ENCODE peak calls at places on chromosomes 2 and 18, in four cellular contexts. P is PC-3, F is mesothelial cell of epicardium, I is RWPE1. C is an unnamed sample.

GRCh38 chr2:46686811-46687210 is 207.4 kb downstream of the TMEM247 start:
- DNase-seq in P (no peak), F (no peak), I (no peak), C (no peak)

GRCh38 chr2:136057023-136057801 is 60.7 kb downstream of the CXCR4 start:
- DNase-seq in P (no peak), F (no peak), I (no peak), C (no peak)

GRCh38 chr18:38884050-38884449 is 1318.5 kb upstream of the CELF4 start:
- DNase-seq in P (no peak), F (no peak), I (no peak), C (no peak)

GRCh38 chr2:111042772-111043771 is 77.6 kb upstream of the BCL2L11 start:
- DNase-seq in P (no peak), F (no peak), I (no peak), C (no peak)

GRCh38 chr18:58223717-58224424 is 179.8 kb downstream of the NEDD4L start:
- DNase-seq in P (peak), F (no peak), I (peak), C (no peak)

GRCh38 chr18:32349728-32350395 is 120.8 kb downstream of the GAREM1 start:
- DNase-seq in P (peak), F (peak), I (peak), C (no peak)

GRCh38 chr2:36427790-36428243 is 72.2 kb downstream of the CRIM1 start:
- DNase-seq in P (peak), F (no peak), I (no peak), C (no peak)

GRCh38 chr18:35917043-35917442 is 55.4 kb upstream of the RMP24 start:
- DNase-seq in P (peak), F (no peak), I (no peak), C (no peak)

GRCh38 chr2:223262946-223263345 is 211.0 kb downstream of the KCNE4 start:
- DNase-seq in P (peak), F (no peak), I (peak), C (no peak)

GRCh38 chr2:229417906-229418305 is 146.8 kb upstream of the PID1 start:
- DNase-seq in P (no peak), F (no peak), I (no peak), C (peak)

GRCh38 chr2:144890828-144891227 is 370.9 kb upstream of the ZEB2 start:
- DNase-seq in P (peak), F (no peak), I (peak), C (no peak)

GRCh38 chr2:199197448-199197847 is 260.3 kb downstream of the SATB2 start:
- DNase-seq in P (no peak), F (no peak), I (no peak), C (no peak)

GRCh38 chr2:131008967-131009366 is 84.3 kb downstream of the FAM168B start:
- DNase-seq in P (no peak), F (no peak), I (no peak), C (no peak)
- TF ChIP-seq CTCF in P (no peak), F (no peak), I (no peak), C (peak)

GRCh38 chr2:7953184-7953583 is 728.7 kb upstream of the ID2 start:
- DNase-seq in P (no peak), F (no peak), I (no peak), C (peak)

GRCh38 chr2:7951490-7951889 is 730.4 kb upstream of the ID2 start:
- DNase-seq in P (no peak), F (no peak), I (no peak), C (no peak)

GRCh38 chr2:7956126-7956689 is 725.6 kb upstream of the ID2 start:
- DNase-seq in P (no peak), F (no peak), I (no peak), C (no peak)

GRCh38 chr2:7952046-7952445 is 729.8 kb upstream of the ID2 start:
- DNase-seq in P (no peak), F (no peak), I (no peak), C (no peak)

DNA sequence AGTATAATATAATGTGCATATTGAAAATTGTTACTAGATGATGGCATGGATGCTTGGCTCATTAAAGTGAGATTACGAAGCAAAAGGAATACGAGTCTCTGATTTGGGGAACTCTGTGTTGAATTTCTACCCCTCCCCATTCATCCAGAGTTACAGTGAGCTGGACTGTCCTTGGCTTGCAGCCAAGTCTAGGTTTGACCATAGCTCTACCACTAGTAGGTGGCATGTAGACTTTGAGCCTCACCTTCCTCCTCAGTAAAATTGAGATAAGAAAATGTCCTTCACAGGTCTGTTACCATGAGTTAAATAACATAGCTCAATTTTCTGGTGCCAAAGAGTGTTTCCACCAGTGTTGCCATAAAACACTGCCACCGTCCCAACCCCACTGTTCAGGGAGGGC is 727.6 kb upstream of the ID2 start:
- DNase-seq in P (no peak), F (no peak), I (no peak), C (no peak)
- TF ChIP-seq CTCF in P (no peak), F (no peak), I (no peak), C (no peak)

GRCh38 chr2:29806461-29806860 is 114.9 kb downstream of the ALK start:
- DNase-seq in P (peak), F (no peak), I (no peak), C (no peak)
- TF ChIP-seq CTCF in P (no peak), F (no peak), I (no peak), C (no peak)

GRCh38 chr2:146527166-146527565 is 1317.7 kb upstream of the ACVR2A start:
- DNase-seq in P (no peak), F (no peak), I (no peak), C (no peak)

DNA sequence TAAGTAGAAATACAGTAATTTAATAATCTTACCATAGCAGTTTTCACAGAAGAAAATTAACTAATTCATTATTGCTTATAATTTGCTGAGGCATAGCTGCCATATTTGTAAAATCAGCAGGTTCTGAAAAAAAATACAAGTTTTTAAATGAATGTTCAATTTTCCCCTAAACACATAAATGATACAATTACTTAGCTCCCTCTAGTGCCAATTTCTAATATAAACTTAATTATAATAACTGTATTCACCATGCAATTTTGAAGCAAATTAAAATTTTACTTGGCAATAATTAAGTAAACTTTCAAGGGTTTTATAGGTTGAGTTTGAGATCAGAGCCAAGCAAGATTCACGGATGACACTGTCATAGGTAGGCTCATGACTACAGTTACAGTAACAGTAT is 1321.6 kb upstream of the ACVR2A start:
- DNase-seq in P (peak), F (no peak), I (no peak), C (no peak)
- TF ChIP-seq CTCF in P (peak), F (peak), I (peak), C (peak)

DNA sequence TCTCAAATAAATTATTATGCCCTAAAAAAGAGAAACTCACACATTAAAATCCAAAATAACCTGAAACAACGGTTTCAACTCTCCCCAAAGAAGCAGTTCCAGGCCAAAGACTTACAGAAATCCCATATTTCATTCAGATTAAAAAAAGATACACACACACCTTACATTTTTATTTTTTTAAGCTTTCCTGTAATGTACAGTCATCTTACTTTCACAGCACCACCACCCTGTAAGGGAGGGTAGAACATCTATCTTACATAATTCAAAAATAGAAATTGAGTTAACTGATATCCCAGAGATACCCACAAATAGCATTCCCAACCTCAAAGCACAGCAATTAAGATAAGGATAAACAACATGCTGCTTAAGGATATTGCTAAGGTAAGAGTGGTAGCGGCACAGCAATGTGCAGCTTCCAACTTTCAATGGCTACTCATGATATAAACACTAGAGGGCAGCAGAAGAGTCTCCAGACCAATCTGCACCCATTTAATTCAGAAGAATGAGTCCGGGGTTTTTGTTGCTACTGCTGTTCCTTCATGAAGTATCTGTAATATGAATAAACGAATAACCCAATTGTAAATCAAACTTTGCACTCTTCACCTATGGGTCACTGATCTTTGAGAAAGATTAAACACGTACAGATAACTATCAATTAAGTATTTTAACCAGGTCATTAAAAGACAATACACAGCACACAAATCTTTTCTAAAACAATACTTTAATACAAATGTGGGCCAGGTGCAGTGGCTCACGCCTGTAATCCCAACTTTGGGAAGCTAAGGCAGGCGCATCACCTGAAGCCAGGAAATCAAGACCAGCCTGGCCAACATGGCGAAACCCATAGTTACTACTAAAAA is 11.3 kb downstream of the GFPT1 start:
- DNase-seq in P (peak), F (no peak), I (peak), C (no peak)
- TF ChIP-seq CTCF in P (peak), F (peak), I (peak), C (peak)

GRCh38 chr18:22536558-22536957 is 118.8 kb upstream of the CTAGE1 start:
- DNase-seq in P (no peak), F (no peak), I (no peak), C (no peak)
- TF ChIP-seq CTCF in P (no peak), F (no peak), I (no peak), C (no peak)

GRCh38 chr2:232882505-232883115 is 12.5 kb downstream of the SNORC start:
- DNase-seq in P (no peak), F (no peak), I (no peak), C (no peak)

GRCh38 chr2:232882085-232882484 is 12.0 kb downstream of the SNORC start:
- DNase-seq in P (no peak), F (no peak), I (no peak), C (no peak)

GRCh38 chr2:232879618-232880494 is 9.8 kb downstream of the SNORC start:
- DNase-seq in P (no peak), F (no peak), I (no peak), C (no peak)

GRCh38 chr2:232878855-232879617 is 9.0 kb downstream of the SNORC start:
- DNase-seq in P (no peak), F (no peak), I (no peak), C (no peak)

GRCh38 chr2:232880764-232881351 is 10.8 kb downstream of the SNORC start:
- DNase-seq in P (no peak), F (no peak), I (no peak), C (no peak)
- TF ChIP-seq CTCF in P (no peak), F (no peak), I (no peak), C (no peak)

GRCh38 chr18:48026216-48026615 is 95.8 kb upstream of the SMAD2 start:
- DNase-seq in P (no peak), F (no peak), I (no peak), C (no peak)

GRCh38 chr18:48029296-48029986 is 99.0 kb upstream of the SMAD2 start:
- DNase-seq in P (no peak), F (peak), I (no peak), C (no peak)

GRCh38 chr18:48028716-48029115 is 98.3 kb upstream of the SMAD2 start:
- DNase-seq in P (peak), F (no peak), I (peak), C (no peak)

GRCh38 chr18:48027401-48027931 is 97.0 kb upstream of the SMAD2 start:
- DNase-seq in P (no peak), F (no peak), I (no peak), C (no peak)

GRCh38 chr18:48028081-48028480 is 97.6 kb upstream of the SMAD2 start:
- DNase-seq in P (no peak), F (no peak), I (no peak), C (no peak)
- TF ChIP-seq CTCF in P (peak), F (no peak), I (no peak), C (no peak)

DNA sequence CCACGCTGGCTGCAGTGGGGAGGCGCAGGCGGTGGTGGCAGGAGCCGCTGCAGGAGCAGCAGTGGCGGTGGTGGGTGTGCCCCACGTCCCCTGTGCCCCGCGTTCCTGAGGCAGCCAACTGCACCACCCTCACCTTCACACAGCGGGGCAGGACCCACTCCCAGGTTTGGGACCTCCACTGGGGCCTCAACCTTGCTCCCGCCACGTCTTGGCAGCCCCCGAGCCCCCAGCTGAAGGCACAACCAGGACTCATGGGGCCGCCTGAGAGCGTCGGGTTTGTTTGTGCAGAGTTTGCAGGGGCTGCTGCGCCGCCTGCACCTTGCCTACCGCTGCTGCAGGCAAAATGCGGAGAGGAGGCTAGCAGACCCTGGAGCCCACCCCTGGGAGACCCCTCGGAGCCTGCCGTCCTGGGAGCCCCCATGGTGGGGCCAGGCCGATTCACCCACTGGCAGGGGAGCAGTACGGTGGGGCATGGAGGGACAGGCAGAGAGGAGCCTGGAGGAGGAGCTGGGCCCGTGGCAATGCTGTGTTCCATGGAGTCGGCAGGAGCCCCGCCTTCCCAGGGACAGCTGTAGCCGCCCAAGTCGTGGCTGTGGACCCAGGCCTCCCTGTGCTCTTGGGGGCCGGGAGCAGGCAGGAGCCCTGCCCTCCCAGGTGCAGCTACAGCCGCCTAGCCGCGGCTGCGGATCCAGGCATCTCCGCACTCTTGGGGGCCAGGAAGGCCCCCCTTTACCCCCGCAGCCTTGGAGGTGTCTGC is 14.7 kb upstream of the EML6 start:
- DNase-seq in P (no peak), F (no peak), I (no peak), C (peak)
- TF ChIP-seq CTCF in P (no peak), F (no peak), I (no peak), C (no peak)

C was measured in glutamatergic neuron.